ENCODE peak calls at places on chromosomes 5 and 9, in five cellular contexts. J is GM23338, S is fibroblast of lung, N is GM23248, Y is mesenchymal stem cell. M is an unnamed sample.

GRCh38 chr5:135217669-135218485 is 181.2 kb downstream of the MACROH2A1 start:
- DNase-seq in N (no peak), S (no peak), Y (no peak), J (peak; percentile 38), M (peak; percentile 17)

GRCh38 chr5:176734756-176735342 is 75.5 kb upstream of the UNC5A start:
- DNase-seq in S (no peak), J (no peak), Y (no peak), N (no peak), M (no peak)

GRCh38 chr9:112443200-112443599 is 43.4 kb upstream of the KIAA1958 start:
- DNase-seq in J (peak; percentile 45), S (peak; percentile 16), N (peak; percentile 49), Y (peak; percentile 28), M (peak; percentile 4)

GRCh38 chr9:94872921-94873511 is 146.5 kb downstream of the AOPEP start:
- DNase-seq in N (peak; percentile 54), J (no peak), S (peak; percentile 92), Y (no peak), M (no peak)

GRCh38 chr9:116417464-116417863 is 263.9 kb downstream of the PAPPA start:
- DNase-seq in S (peak; percentile 3), J (no peak), Y (no peak), N (peak; percentile 15), M (no peak)

GRCh38 chr9:36092509-36093215 is 43.9 kb upstream of the GLIPR2 start:
- DNase-seq in Y (peak; percentile 53), S (no peak), N (no peak), J (peak; percentile 24), M (no peak)

GRCh38 chr5:24045034-24045433 is 537.6 kb downstream of the PRDM9 start:
- DNase-seq in S (no peak), Y (no peak), J (no peak), N (no peak), M (no peak)

GRCh38 chr5:50299896-50300295 is 141.2 kb downstream of the EMB start:
- DNase-seq in Y (no peak), S (no peak), J (no peak), N (no peak), M (no peak)

GRCh38 chr5:137995077-137995746 is 37.7 kb downstream of the FAM13B start:
- DNase-seq in N (peak; percentile 60), J (no peak), Y (peak; percentile 58), S (peak; percentile 54), M (no peak)

GRCh38 chr5:112125910-112126309 is 293.2 kb downstream of the EPB41L4A start:
- DNase-seq in J (no peak), N (peak; percentile 79), Y (no peak), S (no peak), M (no peak)

GRCh38 chr9:77820293-77820954 is 172.3 kb upstream of the GNA14 start:
- DNase-seq in S (peak; percentile 83), Y (peak; percentile 80), J (no peak), N (peak; percentile 94), M (no peak)

GRCh38 chr9:114919611-114920010 is 10.8 kb downstream of the TNFSF8 start:
- DNase-seq in J (no peak), S (peak; percentile 39), Y (no peak), N (no peak), M (no peak)

GRCh38 chr5:151739939-151740335 is 18.5 kb downstream of the ATOX1 start:
- DNase-seq in S (peak; percentile 99), Y (peak; percentile 84), N (peak; percentile 94), J (peak; percentile 66), M (peak; percentile 13)

GRCh38 chr9:93261281-93261680 is 77.3 kb downstream of the WNK2 start:
- DNase-seq in S (no peak), N (no peak), Y (no peak), J (peak; percentile 37), M (peak; percentile 33)

GRCh38 chr5:127492854-127493738 is 24.3 kb upstream of the PRRC1 start:
- DNase-seq in N (peak; percentile 72), Y (peak; percentile 65), J (peak; percentile 56), S (peak; percentile 45), M (peak; percentile 38)

GRCh38 chr9:137670391-137671195 is 51.8 kb downstream of the EHMT1 start:
- DNase-seq in S (no peak), N (peak; percentile 60), J (peak; percentile 57), Y (no peak), M (peak; percentile 85)

GRCh38 chr5:56169949-56170348 is 63.2 kb downstream of the ANKRD55 start:
- DNase-seq in S (no peak), N (no peak), J (no peak), Y (no peak), M (no peak)

GRCh38 chr9:129225815-129226214 is 47.8 kb upstream of the IER5L start:
- DNase-seq in S (peak; percentile 95), Y (peak; percentile 94), N (peak; percentile 48), J (peak; percentile 84), M (peak; percentile 80)

GRCh38 chr9:91564081-91564670 is 140.5 kb upstream of the NFIL3 start:
- DNase-seq in Y (no peak), S (no peak), N (no peak), J (no peak), M (no peak)

GRCh38 chr9:94757158-94757557 is 30.7 kb downstream of the AOPEP start:
- DNase-seq in N (peak; percentile 68), Y (peak; percentile 72), J (no peak), S (peak; percentile 94), M (no peak)

GRCh38 chr9:97570899-97571298 is 62.3 kb downstream of the TSTD2 start:
- DNase-seq in N (no peak), J (no peak), Y (no peak), S (no peak), M (no peak)

GRCh38 chr5:66960373-66961137 is 236.0 kb downstream of the CD180 start:
- DNase-seq in Y (peak; percentile 32), N (peak; percentile 47), J (peak; percentile 22), S (peak; percentile 72), M (no peak)

GRCh38 chr5:130324953-130325671 is 420.8 kb downstream of the CHSY3 start:
- DNase-seq in Y (no peak), N (no peak), S (peak; percentile 23), J (no peak), M (no peak)

GRCh38 chr5:7376889-7377288 is 19.0 kb upstream of the ADCY2 start:
- DNase-seq in N (no peak), J (no peak), Y (no peak), S (no peak), M (no peak)

GRCh38 chr5:142740903-142741302 is 29.3 kb upstream of the ARHGAP26 start:
- DNase-seq in J (no peak), S (no peak), Y (no peak), N (peak; percentile 56), M (no peak)

GRCh38 chr5:56585466-56585865 is 229.9 kb upstream of the MAP3K1 start:
- DNase-seq in J (no peak), S (peak; percentile 36), N (peak; percentile 63), Y (peak; percentile 39), M (no peak)

GRCh38 chr5:55370291-55370925 is 62.6 kb downstream of the MTREX start:
- DNase-seq in J (no peak), Y (no peak), N (no peak), S (no peak), M (no peak)

GRCh38 chr5:43497311-43498104 is 13.8 kb upstream of the TMEM267 start:
- DNase-seq in J (peak; percentile 20), Y (no peak), N (no peak), S (no peak), M (no peak)

GRCh38 chr9:130491830-130492465 is 47.2 kb downstream of the ASS1 start:
- DNase-seq in Y (no peak), J (no peak), S (no peak), N (no peak), M (no peak)

DNA sequence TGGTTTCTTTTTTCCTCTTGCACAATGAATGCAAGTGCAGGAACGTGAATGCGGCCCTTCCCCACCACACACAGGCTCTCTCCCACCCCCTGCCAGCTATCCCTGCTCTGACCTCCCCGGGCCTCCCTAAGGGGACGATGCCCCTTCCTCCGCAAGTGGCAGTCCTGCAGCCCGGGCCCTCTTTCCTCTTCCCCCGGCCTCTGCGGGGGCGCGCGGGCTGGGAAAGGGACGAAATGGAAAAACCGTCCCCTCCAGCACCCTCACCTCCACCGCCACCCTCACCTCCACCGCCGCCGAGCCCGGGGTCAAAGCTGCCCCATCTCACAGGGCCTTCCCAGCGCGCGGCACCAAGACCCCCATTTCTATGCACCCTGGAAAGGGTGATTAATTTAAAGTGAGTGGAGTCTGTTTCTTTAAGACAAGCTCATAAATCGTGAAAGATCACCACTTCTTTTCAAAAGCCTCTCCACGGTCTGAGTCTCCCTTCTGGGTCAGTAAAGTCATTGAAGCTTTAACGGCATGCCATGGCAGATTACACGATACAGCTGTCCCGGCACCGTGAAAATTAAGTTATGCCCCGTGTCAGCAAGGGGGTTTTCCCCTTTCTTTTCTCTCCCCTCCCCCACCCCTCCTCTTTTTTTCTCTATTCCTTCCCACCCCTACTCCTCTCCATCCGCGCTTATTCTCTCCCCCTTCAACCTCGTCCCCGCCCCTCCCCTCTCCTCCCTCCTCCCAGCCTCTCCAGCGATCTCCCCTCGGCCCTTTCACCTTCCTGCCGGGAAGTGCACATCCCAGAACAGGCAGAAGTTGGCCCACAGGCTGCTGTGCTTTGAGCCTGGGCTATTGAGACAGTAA is 44.5 kb downstream of the GAS1 start:
- DNase-seq in Y (peak; percentile 6), S (no peak), N (peak; percentile 18), J (peak; percentile 75), M (peak; percentile 65)
- H3K4me3 ChIP-seq in Y (peak overlapping the region; percentile 32), S (peak overlapping the region; percentile 31), N (peak overlapping the region; percentile 58), J (peak overlapping the region; percentile 75), M (peak overlapping the region; percentile 45)

GRCh38 chr5:158819095-158819494 is 280.6 kb downstream of the EBF1 start:
- DNase-seq in Y (no peak), N (no peak), J (no peak), S (no peak), M (no peak)
- H2AFZ ChIP-seq in Y (no peak overlapping the region), N (no peak overlapping the region), J (no peak overlapping the region), S (no peak overlapping the region), M (no peak overlapping the region)

GRCh38 chr9:133132174-133132573 is 11.1 kb upstream of the RALGDS start:
- DNase-seq in J (no peak), S (no peak), Y (no peak), N (no peak), M (no peak)

GRCh38 chr9:133134419-133135190 is 13.6 kb upstream of the RALGDS start:
- DNase-seq in S (no peak), N (peak; percentile 33), J (no peak), Y (no peak), M (no peak)

GRCh38 chr9:133135193-133135745 is 14.2 kb upstream of the RALGDS start:
- DNase-seq in Y (peak; percentile 75), S (peak; percentile 94), N (peak; percentile 98), J (no peak), M (no peak)

GRCh38 chr9:133131506-133131905 is 10.5 kb upstream of the RALGDS start:
- DNase-seq in Y (no peak), S (no peak), N (peak; percentile 51), J (no peak), M (no peak)

GRCh38 chr9:133133680-133134418 is 12.8 kb upstream of the RALGDS start:
- DNase-seq in S (peak; percentile 95), N (peak; percentile 99), Y (peak; percentile 99), J (peak; percentile 68), M (peak; percentile 43)
- H3K4me1 ChIP-seq in S (peaks cover 33% of the 10 kb centered on the region), N (peaks cover 36% of the 10 kb centered on the region), Y (peaks cover 50% of the 10 kb centered on the region), J (no peaks in the 10 kb centered on the region), M (peaks cover 13% of the 10 kb centered on the region)

DNA sequence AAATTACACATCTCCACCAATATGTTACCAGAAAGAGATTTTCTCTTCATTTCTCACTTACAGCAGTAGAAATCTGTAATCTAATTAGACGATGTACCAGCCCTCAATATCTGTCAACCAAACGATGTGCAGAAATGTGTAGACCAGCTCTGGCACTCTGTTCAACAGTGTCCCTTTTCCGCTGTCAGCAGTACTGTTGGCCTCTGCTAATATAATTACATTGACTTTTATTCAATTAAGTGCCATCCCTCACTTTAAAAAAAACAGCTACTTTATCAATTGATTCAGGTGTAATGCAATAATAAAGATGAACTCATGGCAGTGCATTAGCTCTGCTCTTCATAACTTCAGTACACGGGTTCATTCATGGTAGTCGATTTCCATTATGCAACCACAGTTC is 448.4 kb downstream of the BNC2 start:
- DNase-seq in J (no peak), N (no peak), Y (no peak), S (no peak), M (no peak)
- H3K4me3 ChIP-seq in J (no peak overlapping the region), N (no peak overlapping the region), Y (no peak overlapping the region), S (no peak overlapping the region), M (no peak overlapping the region)